ENCODE peak calls at places on chromosomes 3 and 15, in eight cellular contexts. One of them, this sample, is unnamed.

GRCh38 chr3:113545594-113545993 is 13.2 kb downstream of the SIDT1 start:
- DNase-seq in stimulated activated CD4-positive, alpha-beta T cell treated with anti-CD3 and anti-CD28 coated beads, Interleukin-1b, Interleukin-23, amount 100 ng/mL, for 1 hour: no peak
- DNase-seq in stimulated activated CD8-positive, alpha-beta memory T cell treated with anti-CD3 and anti-CD28 coated beads, Interleukin-7, amount 100 ng/mL, for 1 hour: no peak
- DNase-seq in amygdala: no peak
- DNase-seq in activated T-cell treated with anti-CD3 and anti-CD28 coated beads, Interleukin-2, amount 50 U/mL, for 1 hour: no peak
- DNase-seq in tibial nerve: no peak
- DNase-seq in PC-9: no peak
- DNase-seq in posterior vena cava: no peak
- DNase-seq in this sample: no peak

GRCh38 chr3:36373084-36373483 is 7.2 kb upstream of the STAC start:
- DNase-seq in stimulated activated CD4-positive, alpha-beta T cell treated with anti-CD3 and anti-CD28 coated beads, Interleukin-1b, Interleukin-23, amount 100 ng/mL, for 1 hour: no peak
- DNase-seq in stimulated activated CD8-positive, alpha-beta memory T cell treated with anti-CD3 and anti-CD28 coated beads, Interleukin-7, amount 100 ng/mL, for 1 hour: no peak
- DNase-seq in amygdala: no peak
- DNase-seq in activated T-cell treated with anti-CD3 and anti-CD28 coated beads, Interleukin-2, amount 50 U/mL, for 1 hour: no peak
- DNase-seq in tibial nerve: no peak
- DNase-seq in PC-9: peak; percentile 64
- DNase-seq in posterior vena cava: no peak
- DNase-seq in this sample: peak; percentile 89

GRCh38 chr3:127389913-127390312 is 102.1 kb upstream of the PRR20G start:
- DNase-seq in stimulated activated CD4-positive, alpha-beta T cell treated with anti-CD3 and anti-CD28 coated beads, Interleukin-1b, Interleukin-23, amount 100 ng/mL, for 1 hour: no peak
- DNase-seq in stimulated activated CD8-positive, alpha-beta memory T cell treated with anti-CD3 and anti-CD28 coated beads, Interleukin-7, amount 100 ng/mL, for 1 hour: no peak
- DNase-seq in amygdala: no peak
- DNase-seq in activated T-cell treated with anti-CD3 and anti-CD28 coated beads, Interleukin-2, amount 50 U/mL, for 1 hour: no peak
- DNase-seq in tibial nerve: no peak
- DNase-seq in PC-9: no peak
- DNase-seq in posterior vena cava: no peak
- DNase-seq in this sample: no peak

GRCh38 chr3:194462936-194463335 is 23.9 kb downstream of the ATP13A3 start:
- DNase-seq in stimulated activated CD4-positive, alpha-beta T cell treated with anti-CD3 and anti-CD28 coated beads, Interleukin-1b, Interleukin-23, amount 100 ng/mL, for 1 hour: no peak
- DNase-seq in stimulated activated CD8-positive, alpha-beta memory T cell treated with anti-CD3 and anti-CD28 coated beads, Interleukin-7, amount 100 ng/mL, for 1 hour: no peak
- DNase-seq in amygdala: no peak
- DNase-seq in activated T-cell treated with anti-CD3 and anti-CD28 coated beads, Interleukin-2, amount 50 U/mL, for 1 hour: no peak
- DNase-seq in tibial nerve: no peak
- DNase-seq in PC-9: no peak
- DNase-seq in posterior vena cava: no peak
- DNase-seq in this sample: no peak

GRCh38 chr15:64634020-64634419 is 141.4 kb downstream of the RBPMS2 start:
- DNase-seq in stimulated activated CD4-positive, alpha-beta T cell treated with anti-CD3 and anti-CD28 coated beads, Interleukin-1b, Interleukin-23, amount 100 ng/mL, for 1 hour: no peak
- DNase-seq in stimulated activated CD8-positive, alpha-beta memory T cell treated with anti-CD3 and anti-CD28 coated beads, Interleukin-7, amount 100 ng/mL, for 1 hour: no peak
- DNase-seq in amygdala: no peak
- DNase-seq in activated T-cell treated with anti-CD3 and anti-CD28 coated beads, Interleukin-2, amount 50 U/mL, for 1 hour: peak; percentile 32
- DNase-seq in tibial nerve: no peak
- DNase-seq in PC-9: no peak
- DNase-seq in posterior vena cava: no peak
- DNase-seq in this sample: no peak

GRCh38 chr15:74793135-74794028 is 11.5 kb downstream of the CSK start:
- DNase-seq in stimulated activated CD4-positive, alpha-beta T cell treated with anti-CD3 and anti-CD28 coated beads, Interleukin-1b, Interleukin-23, amount 100 ng/mL, for 1 hour: no peak
- DNase-seq in stimulated activated CD8-positive, alpha-beta memory T cell treated with anti-CD3 and anti-CD28 coated beads, Interleukin-7, amount 100 ng/mL, for 1 hour: peak; percentile 69
- DNase-seq in amygdala: no peak
- DNase-seq in activated T-cell treated with anti-CD3 and anti-CD28 coated beads, Interleukin-2, amount 50 U/mL, for 1 hour: peak; percentile 84
- DNase-seq in tibial nerve: no peak
- DNase-seq in PC-9: no peak
- DNase-seq in posterior vena cava: no peak
- DNase-seq in this sample: no peak

GRCh38 chr15:57861039-57861638 is 154.6 kb downstream of the POLR2M start:
- DNase-seq in stimulated activated CD4-positive, alpha-beta T cell treated with anti-CD3 and anti-CD28 coated beads, Interleukin-1b, Interleukin-23, amount 100 ng/mL, for 1 hour: no peak
- DNase-seq in stimulated activated CD8-positive, alpha-beta memory T cell treated with anti-CD3 and anti-CD28 coated beads, Interleukin-7, amount 100 ng/mL, for 1 hour: no peak
- DNase-seq in amygdala: no peak
- DNase-seq in activated T-cell treated with anti-CD3 and anti-CD28 coated beads, Interleukin-2, amount 50 U/mL, for 1 hour: no peak
- DNase-seq in tibial nerve: no peak
- DNase-seq in PC-9: peak; percentile 36
- DNase-seq in posterior vena cava: no peak
- DNase-seq in this sample: peak; percentile 60

GRCh38 chr3:52123106-52123708 is 31.0 kb downstream of the POC1A start:
- DNase-seq in stimulated activated CD4-positive, alpha-beta T cell treated with anti-CD3 and anti-CD28 coated beads, Interleukin-1b, Interleukin-23, amount 100 ng/mL, for 1 hour: peak; percentile 67
- DNase-seq in stimulated activated CD8-positive, alpha-beta memory T cell treated with anti-CD3 and anti-CD28 coated beads, Interleukin-7, amount 100 ng/mL, for 1 hour: peak; percentile 60
- DNase-seq in amygdala: peak; percentile 32
- DNase-seq in activated T-cell treated with anti-CD3 and anti-CD28 coated beads, Interleukin-2, amount 50 U/mL, for 1 hour: peak; percentile 82
- DNase-seq in tibial nerve: peak; percentile 50
- DNase-seq in PC-9: no peak
- DNase-seq in posterior vena cava: peak; percentile 93
- DNase-seq in this sample: peak; percentile 37

GRCh38 chr3:134446800-134447199 is 39.0 kb downstream of the ANAPC13 start:
- DNase-seq in stimulated activated CD4-positive, alpha-beta T cell treated with anti-CD3 and anti-CD28 coated beads, Interleukin-1b, Interleukin-23, amount 100 ng/mL, for 1 hour: no peak
- DNase-seq in stimulated activated CD8-positive, alpha-beta memory T cell treated with anti-CD3 and anti-CD28 coated beads, Interleukin-7, amount 100 ng/mL, for 1 hour: no peak
- DNase-seq in amygdala: no peak
- DNase-seq in activated T-cell treated with anti-CD3 and anti-CD28 coated beads, Interleukin-2, amount 50 U/mL, for 1 hour: no peak
- DNase-seq in tibial nerve: no peak
- DNase-seq in PC-9: no peak
- DNase-seq in posterior vena cava: no peak
- DNase-seq in this sample: peak; percentile 57

GRCh38 chr15:68277131-68277604 is 377 bp upstream of the FEM1B start:
- DNase-seq in stimulated activated CD4-positive, alpha-beta T cell treated with anti-CD3 and anti-CD28 coated beads, Interleukin-1b, Interleukin-23, amount 100 ng/mL, for 1 hour: peak; percentile 17
- DNase-seq in stimulated activated CD8-positive, alpha-beta memory T cell treated with anti-CD3 and anti-CD28 coated beads, Interleukin-7, amount 100 ng/mL, for 1 hour: no peak
- DNase-seq in amygdala: no peak
- DNase-seq in activated T-cell treated with anti-CD3 and anti-CD28 coated beads, Interleukin-2, amount 50 U/mL, for 1 hour: no peak
- DNase-seq in tibial nerve: no peak
- DNase-seq in PC-9: no peak
- DNase-seq in posterior vena cava: no peak
- DNase-seq in this sample: no peak

GRCh38 chr3:44482721-44483120 is 5.3 kb upstream of the ZNF445 start:
- DNase-seq in stimulated activated CD4-positive, alpha-beta T cell treated with anti-CD3 and anti-CD28 coated beads, Interleukin-1b, Interleukin-23, amount 100 ng/mL, for 1 hour: no peak
- DNase-seq in stimulated activated CD8-positive, alpha-beta memory T cell treated with anti-CD3 and anti-CD28 coated beads, Interleukin-7, amount 100 ng/mL, for 1 hour: no peak
- DNase-seq in amygdala: no peak
- DNase-seq in activated T-cell treated with anti-CD3 and anti-CD28 coated beads, Interleukin-2, amount 50 U/mL, for 1 hour: no peak
- DNase-seq in tibial nerve: no peak
- DNase-seq in PC-9: no peak
- DNase-seq in posterior vena cava: no peak
- DNase-seq in this sample: no peak